ENCODE peak calls at places on chromosomes 12 and 14, in seven cellular contexts. One of them, this sample, is unnamed.

GRCh38 chr14:104889374-104889755 is 24.3 kb downstream of the CEP170B start:
- DNase-seq in heart left ventricle: no peak
- DNase-seq in astrocyte of the hippocampus: no peak
- DNase-seq in activated CD8-positive, alpha-beta T cell treated with anti-CD3 and anti-CD28 coated beads, Interleukin-2, amount 10 ng/mL, durations not matched to agents 7 days and 5 days: no peak
- DNase-seq in CD4-positive, alpha-beta memory T cell: no peak
- DNase-seq in Caco-2: no peak
- DNase-seq in A673: no peak
- DNase-seq in this sample: no peak

GRCh38 chr14:94117856-94118255 is 7.3 kb downstream of the IFI27 start:
- DNase-seq in astrocyte of the hippocampus: no peak
- DNase-seq in A673: no peak
- DNase-seq in Caco-2: no peak
- DNase-seq in activated CD8-positive, alpha-beta T cell treated with anti-CD3 and anti-CD28 coated beads, Interleukin-2, amount 10 ng/mL, durations not matched to agents 7 days and 5 days: no peak
- DNase-seq in CD4-positive, alpha-beta memory T cell: no peak
- DNase-seq in heart left ventricle: no peak
- DNase-seq in this sample: no peak

GRCh38 chr12:65308601-65309071 is 30.2 kb downstream of the MSRB3 start:
- DNase-seq in heart left ventricle: no peak
- DNase-seq in CD4-positive, alpha-beta memory T cell: no peak
- DNase-seq in A673: peak
- DNase-seq in Caco-2: no peak
- DNase-seq in activated CD8-positive, alpha-beta T cell treated with anti-CD3 and anti-CD28 coated beads, Interleukin-2, amount 10 ng/mL, durations not matched to agents 7 days and 5 days: no peak
- DNase-seq in astrocyte of the hippocampus: no peak
- DNase-seq in this sample: peak

GRCh38 chr12:95955549-95956159 is 12.5 kb downstream of the AMDHD1 start:
- DNase-seq in heart left ventricle: no peak
- DNase-seq in astrocyte of the hippocampus: no peak
- DNase-seq in CD4-positive, alpha-beta memory T cell: no peak
- DNase-seq in activated CD8-positive, alpha-beta T cell treated with anti-CD3 and anti-CD28 coated beads, Interleukin-2, amount 10 ng/mL, durations not matched to agents 7 days and 5 days: no peak
- DNase-seq in A673: no peak
- DNase-seq in Caco-2: no peak
- DNase-seq in this sample: no peak

GRCh38 chr12:131114942-131115584 is 161.4 kb downstream of the ADGRD1 start:
- DNase-seq in astrocyte of the hippocampus: no peak
- DNase-seq in heart left ventricle: peak
- DNase-seq in A673: no peak
- DNase-seq in CD4-positive, alpha-beta memory T cell: no peak
- DNase-seq in activated CD8-positive, alpha-beta T cell treated with anti-CD3 and anti-CD28 coated beads, Interleukin-2, amount 10 ng/mL, durations not matched to agents 7 days and 5 days: no peak
- DNase-seq in Caco-2: no peak
- DNase-seq in this sample: no peak

GRCh38 chr14:34364201-34364600 is 97.8 kb downstream of the SPTSSA start:
- DNase-seq in A673: no peak
- DNase-seq in activated CD8-positive, alpha-beta T cell treated with anti-CD3 and anti-CD28 coated beads, Interleukin-2, amount 10 ng/mL, durations not matched to agents 7 days and 5 days: no peak
- DNase-seq in astrocyte of the hippocampus: no peak
- DNase-seq in CD4-positive, alpha-beta memory T cell: no peak
- DNase-seq in Caco-2: no peak
- DNase-seq in heart left ventricle: no peak
- DNase-seq in this sample: no peak

GRCh38 chr12:26402648-26403047 is 207.3 kb downstream of the SSPN start:
- DNase-seq in A673: no peak
- DNase-seq in heart left ventricle: no peak
- DNase-seq in astrocyte of the hippocampus: peak
- DNase-seq in Caco-2: peak
- DNase-seq in CD4-positive, alpha-beta memory T cell: no peak
- DNase-seq in activated CD8-positive, alpha-beta T cell treated with anti-CD3 and anti-CD28 coated beads, Interleukin-2, amount 10 ng/mL, durations not matched to agents 7 days and 5 days: no peak
- DNase-seq in this sample: no peak

GRCh38 chr12:129903956-129904769 is at the start of gene TMEM132D:
- DNase-seq in heart left ventricle: no peak
- DNase-seq in CD4-positive, alpha-beta memory T cell: no peak
- DNase-seq in astrocyte of the hippocampus: peak
- DNase-seq in A673: no peak
- DNase-seq in activated CD8-positive, alpha-beta T cell treated with anti-CD3 and anti-CD28 coated beads, Interleukin-2, amount 10 ng/mL, durations not matched to agents 7 days and 5 days: no peak
- DNase-seq in Caco-2: no peak
- DNase-seq in this sample: peak

GRCh38 chr14:30291216-30291615 is 267.7 kb upstream of the G2E3 start:
- DNase-seq in CD4-positive, alpha-beta memory T cell: no peak
- DNase-seq in activated CD8-positive, alpha-beta T cell treated with anti-CD3 and anti-CD28 coated beads, Interleukin-2, amount 10 ng/mL, durations not matched to agents 7 days and 5 days: no peak
- DNase-seq in heart left ventricle: no peak
- DNase-seq in Caco-2: no peak
- DNase-seq in A673: no peak
- DNase-seq in astrocyte of the hippocampus: peak
- DNase-seq in this sample: peak

GRCh38 chr14:45258073-45258472 is 5.1 kb upstream of the MIS18BP1 start:
- DNase-seq in heart left ventricle: no peak
- DNase-seq in CD4-positive, alpha-beta memory T cell: no peak
- DNase-seq in activated CD8-positive, alpha-beta T cell treated with anti-CD3 and anti-CD28 coated beads, Interleukin-2, amount 10 ng/mL, durations not matched to agents 7 days and 5 days: no peak
- DNase-seq in Caco-2: no peak
- DNase-seq in astrocyte of the hippocampus: no peak
- DNase-seq in A673: no peak
- DNase-seq in this sample: no peak

GRCh38 chr14:76550534-76550933 is 174.6 kb downstream of the ESRRB start:
- DNase-seq in CD4-positive, alpha-beta memory T cell: no peak
- DNase-seq in Caco-2: no peak
- DNase-seq in A673: peak
- DNase-seq in heart left ventricle: no peak
- DNase-seq in astrocyte of the hippocampus: no peak
- DNase-seq in activated CD8-positive, alpha-beta T cell treated with anti-CD3 and anti-CD28 coated beads, Interleukin-2, amount 10 ng/mL, durations not matched to agents 7 days and 5 days: no peak
- DNase-seq in this sample: no peak

GRCh38 chr14:96363751-96364336 is 518 bp downstream of the GSKIP start:
- DNase-seq in CD4-positive, alpha-beta memory T cell: no peak
- DNase-seq in astrocyte of the hippocampus: peak
- DNase-seq in heart left ventricle: peak
- DNase-seq in A673: peak
- DNase-seq in activated CD8-positive, alpha-beta T cell treated with anti-CD3 and anti-CD28 coated beads, Interleukin-2, amount 10 ng/mL, durations not matched to agents 7 days and 5 days: peak
- DNase-seq in Caco-2: peak
- DNase-seq in this sample: peak

GRCh38 chr12:19075711-19076340 is 53.7 kb upstream of the PLEKHA5 start:
- DNase-seq in CD4-positive, alpha-beta memory T cell: no peak
- DNase-seq in astrocyte of the hippocampus: no peak
- DNase-seq in A673: no peak
- DNase-seq in Caco-2: no peak
- DNase-seq in activated CD8-positive, alpha-beta T cell treated with anti-CD3 and anti-CD28 coated beads, Interleukin-2, amount 10 ng/mL, durations not matched to agents 7 days and 5 days: no peak
- DNase-seq in heart left ventricle: no peak
- DNase-seq in this sample: peak

GRCh38 chr12:49703647-49704137 is 3.5 kb downstream of the FMNL3 start:
- DNase-seq in heart left ventricle: peak
- DNase-seq in activated CD8-positive, alpha-beta T cell treated with anti-CD3 and anti-CD28 coated beads, Interleukin-2, amount 10 ng/mL, durations not matched to agents 7 days and 5 days: peak
- DNase-seq in astrocyte of the hippocampus: peak
- DNase-seq in A673: no peak
- DNase-seq in Caco-2: no peak
- DNase-seq in CD4-positive, alpha-beta memory T cell: no peak
- DNase-seq in this sample: peak

GRCh38 chr12:121781751-121782615 is 11.5 kb downstream of the RHOF start:
- DNase-seq in CD4-positive, alpha-beta memory T cell: no peak
- DNase-seq in heart left ventricle: peak
- DNase-seq in A673: peak
- DNase-seq in activated CD8-positive, alpha-beta T cell treated with anti-CD3 and anti-CD28 coated beads, Interleukin-2, amount 10 ng/mL, durations not matched to agents 7 days and 5 days: peak
- DNase-seq in astrocyte of the hippocampus: peak
- DNase-seq in Caco-2: no peak
- DNase-seq in this sample: peak

GRCh38 chr14:105197274-105197673 is 16.2 kb upstream of the NUDT14 start:
- DNase-seq in activated CD8-positive, alpha-beta T cell treated with anti-CD3 and anti-CD28 coated beads, Interleukin-2, amount 10 ng/mL, durations not matched to agents 7 days and 5 days: peak
- DNase-seq in A673: no peak
- DNase-seq in astrocyte of the hippocampus: no peak
- DNase-seq in heart left ventricle: peak
- DNase-seq in CD4-positive, alpha-beta memory T cell: no peak
- DNase-seq in Caco-2: no peak
- DNase-seq in this sample: peak